ENCODE peak calls at places on chromosome 2, in five cellular contexts. B is tibial nerve; T is T-helper 2 cell treated with Interferon-gamma antibody and Interleukin-4, amounts not matched to agents 5 μg/mL and 100 μg/mL, for 36 hours; E is CD8-positive, alpha-beta memory T cell; J is stimulated activated naive B cell treated with anti-CD40 and anti-IgM and Interleukin-4, amounts not matched to agents 10 μg/mL and 1 μg/mL and 100 μg/mL, for 72 hours. S is an unnamed sample.

GRCh38 chr2:63506350-63506749 is 81.9 kb downstream of the WDPCP start:
- DNase-seq in J (no peak), B (no peak), E (no peak), T (no peak), S (no peak)

GRCh38 chr2:190340369-190340768 is 3.0 kb upstream of the INPP1 start:
- DNase-seq in B (no peak), J (no peak), T (no peak), E (no peak), S (no peak)

GRCh38 chr2:215530191-215530968 is 94.5 kb upstream of the FN1 start:
- DNase-seq in J (no peak), B (no peak), E (no peak), T (no peak), S (no peak)

GRCh38 chr2:117631141-117631540 is 183.3 kb upstream of the DDX18 start:
- DNase-seq in T (no peak), B (no peak), E (no peak), J (no peak), S (no peak)

GRCh38 chr2:186347472-186347871 is 138.6 kb upstream of the ZC3H15 start:
- DNase-seq in T (no peak), J (no peak), B (no peak), E (no peak), S (no peak)

GRCh38 chr2:190837417-190837816 is 43.2 kb upstream of the GLS start:
- DNase-seq in E (no peak), B (no peak), J (no peak), T (no peak), S (no peak)

GRCh38 chr2:239538357-239539052 is 137.7 kb upstream of the HDAC4 start:
- DNase-seq in B (no peak), J (no peak), T (no peak), E (no peak), S (no peak)

GRCh38 chr2:8680931-8681760 is 710 bp upstream of the ID2 start:
- DNase-seq in T (peak), E (peak), J (peak), B (no peak), S (peak)